ENCODE peak calls at places on chromosomes 2 and 18, in six cellular contexts. One of them, this sample, is unnamed.

GRCh38 chr2:25596506-25596905 is 76.9 kb downstream of the DTNB start:
- DNase-seq in activated T-cell treated with anti-CD3 and anti-CD28 coated beads for 1 hour: no peak
- DNase-seq in MCF 10A: no peak
- DNase-seq in activated CD8-positive, alpha-beta memory T cell treated with anti-CD3 and anti-CD28 coated beads for 24 hours: no peak
- DNase-seq in M059J: no peak
- DNase-seq in DND-41: no peak
- DNase-seq in this sample: no peak

GRCh38 chr2:158973511-158973956 is 5.1 kb downstream of the TANC1 start:
- DNase-seq in DND-41: no peak
- DNase-seq in activated CD8-positive, alpha-beta memory T cell treated with anti-CD3 and anti-CD28 coated beads for 24 hours: no peak
- DNase-seq in activated T-cell treated with anti-CD3 and anti-CD28 coated beads for 1 hour: no peak
- DNase-seq in MCF 10A: peak; percentile 86
- DNase-seq in M059J: peak; percentile 57
- DNase-seq in this sample: peak; percentile 28

GRCh38 chr2:71336802-71337201 is 5.2 kb downstream of the ZNF638 start:
- DNase-seq in MCF 10A: peak; percentile 11
- DNase-seq in activated CD8-positive, alpha-beta memory T cell treated with anti-CD3 and anti-CD28 coated beads for 24 hours: no peak
- DNase-seq in M059J: peak; percentile 9
- DNase-seq in DND-41: no peak
- DNase-seq in activated T-cell treated with anti-CD3 and anti-CD28 coated beads for 1 hour: no peak
- DNase-seq in this sample: no peak

GRCh38 chr2:31138037-31138962 is at the start of gene GALNT14:
- DNase-seq in DND-41: peak; percentile 61
- DNase-seq in M059J: no peak
- DNase-seq in activated T-cell treated with anti-CD3 and anti-CD28 coated beads for 1 hour: no peak
- DNase-seq in activated CD8-positive, alpha-beta memory T cell treated with anti-CD3 and anti-CD28 coated beads for 24 hours: peak; percentile 76
- DNase-seq in MCF 10A: peak; percentile 59
- DNase-seq in this sample: peak; percentile 79

GRCh38 chr2:36570416-36570815 is 27.6 kb downstream of the FEZ2 start:
- DNase-seq in DND-41: no peak
- DNase-seq in activated T-cell treated with anti-CD3 and anti-CD28 coated beads for 1 hour: no peak
- DNase-seq in activated CD8-positive, alpha-beta memory T cell treated with anti-CD3 and anti-CD28 coated beads for 24 hours: no peak
- DNase-seq in M059J: no peak
- DNase-seq in MCF 10A: no peak
- DNase-seq in this sample: peak; percentile 43

GRCh38 chr18:59270689-59271257 is 2.5 kb downstream of the RAX start:
- DNase-seq in activated CD8-positive, alpha-beta memory T cell treated with anti-CD3 and anti-CD28 coated beads for 24 hours: no peak
- DNase-seq in M059J: peak; percentile 14
- DNase-seq in DND-41: no peak
- DNase-seq in MCF 10A: no peak
- DNase-seq in activated T-cell treated with anti-CD3 and anti-CD28 coated beads for 1 hour: no peak
- DNase-seq in this sample: no peak

GRCh38 chr2:142716463-142717242 is 160.8 kb upstream of the KYNU start:
- DNase-seq in MCF 10A: peak; percentile 90
- DNase-seq in M059J: peak; percentile 36
- DNase-seq in activated T-cell treated with anti-CD3 and anti-CD28 coated beads for 1 hour: no peak
- DNase-seq in DND-41: no peak
- DNase-seq in activated CD8-positive, alpha-beta memory T cell treated with anti-CD3 and anti-CD28 coated beads for 24 hours: no peak
- DNase-seq in this sample: peak; percentile 15

GRCh38 chr18:56831988-56832387 is 180.8 kb downstream of the WDR7 start:
- DNase-seq in activated CD8-positive, alpha-beta memory T cell treated with anti-CD3 and anti-CD28 coated beads for 24 hours: no peak
- DNase-seq in M059J: no peak
- DNase-seq in MCF 10A: no peak
- DNase-seq in DND-41: no peak
- DNase-seq in activated T-cell treated with anti-CD3 and anti-CD28 coated beads for 1 hour: no peak
- DNase-seq in this sample: no peak

GRCh38 chr18:9135912-9136314 is 668 bp upstream of the ANKRD12 start:
- DNase-seq in MCF 10A: peak; percentile 44
- DNase-seq in activated CD8-positive, alpha-beta memory T cell treated with anti-CD3 and anti-CD28 coated beads for 24 hours: no peak
- DNase-seq in activated T-cell treated with anti-CD3 and anti-CD28 coated beads for 1 hour: no peak
- DNase-seq in DND-41: no peak
- DNase-seq in M059J: peak; percentile 51
- DNase-seq in this sample: peak; percentile 61

GRCh38 chr2:38740851-38741541 is 10.2 kb downstream of the SRSF7 start:
- DNase-seq in M059J: peak; percentile 53
- DNase-seq in DND-41: no peak
- DNase-seq in activated T-cell treated with anti-CD3 and anti-CD28 coated beads for 1 hour: no peak
- DNase-seq in activated CD8-positive, alpha-beta memory T cell treated with anti-CD3 and anti-CD28 coated beads for 24 hours: no peak
- DNase-seq in MCF 10A: peak; percentile 33
- DNase-seq in this sample: peak; percentile 27

GRCh38 chr2:27369471-27370025 is 590 bp downstream of the EIF2B4 start:
- DNase-seq in MCF 10A: peak; percentile 64
- DNase-seq in activated T-cell treated with anti-CD3 and anti-CD28 coated beads for 1 hour: no peak
- DNase-seq in activated CD8-positive, alpha-beta memory T cell treated with anti-CD3 and anti-CD28 coated beads for 24 hours: no peak
- DNase-seq in DND-41: no peak
- DNase-seq in M059J: peak; percentile 64
- DNase-seq in this sample: peak; percentile 60

GRCh38 chr2:65350714-65351113 is 81.7 kb downstream of the SPRED2 start:
- DNase-seq in M059J: no peak
- DNase-seq in activated CD8-positive, alpha-beta memory T cell treated with anti-CD3 and anti-CD28 coated beads for 24 hours: no peak
- DNase-seq in activated T-cell treated with anti-CD3 and anti-CD28 coated beads for 1 hour: no peak
- DNase-seq in DND-41: no peak
- DNase-seq in MCF 10A: no peak
- DNase-seq in this sample: no peak

GRCh38 chr2:210162466-210163124 is 8.6 kb downstream of the KANSL1L start:
- DNase-seq in activated CD8-positive, alpha-beta memory T cell treated with anti-CD3 and anti-CD28 coated beads for 24 hours: no peak
- DNase-seq in M059J: no peak
- DNase-seq in MCF 10A: no peak
- DNase-seq in DND-41: no peak
- DNase-seq in activated T-cell treated with anti-CD3 and anti-CD28 coated beads for 1 hour: no peak
- DNase-seq in this sample: no peak

GRCh38 chr2:42601076-42601475 is 32.6 kb downstream of the MTA3 start:
- DNase-seq in activated CD8-positive, alpha-beta memory T cell treated with anti-CD3 and anti-CD28 coated beads for 24 hours: no peak
- DNase-seq in activated T-cell treated with anti-CD3 and anti-CD28 coated beads for 1 hour: no peak
- DNase-seq in M059J: peak; percentile 49
- DNase-seq in DND-41: no peak
- DNase-seq in MCF 10A: no peak
- DNase-seq in this sample: no peak

GRCh38 chr18:39620551-39621168 is 2055.1 kb upstream of the CELF4 start:
- DNase-seq in MCF 10A: no peak
- DNase-seq in activated CD8-positive, alpha-beta memory T cell treated with anti-CD3 and anti-CD28 coated beads for 24 hours: no peak
- DNase-seq in activated T-cell treated with anti-CD3 and anti-CD28 coated beads for 1 hour: no peak
- DNase-seq in DND-41: no peak
- DNase-seq in M059J: no peak
- DNase-seq in this sample: no peak

GRCh38 chr2:218819103-218819502 is 12.5 kb downstream of the PRKAG3 start:
- DNase-seq in DND-41: no peak
- DNase-seq in activated T-cell treated with anti-CD3 and anti-CD28 coated beads for 1 hour: no peak
- DNase-seq in activated CD8-positive, alpha-beta memory T cell treated with anti-CD3 and anti-CD28 coated beads for 24 hours: no peak
- DNase-seq in M059J: no peak
- DNase-seq in MCF 10A: no peak
- DNase-seq in this sample: no peak

GRCh38 chr2:219035942-219036341 is 5.4 kb downstream of the CFAP65 start:
- DNase-seq in DND-41: no peak
- DNase-seq in M059J: no peak
- DNase-seq in MCF 10A: no peak
- DNase-seq in activated CD8-positive, alpha-beta memory T cell treated with anti-CD3 and anti-CD28 coated beads for 24 hours: no peak
- DNase-seq in activated T-cell treated with anti-CD3 and anti-CD28 coated beads for 1 hour: no peak
- DNase-seq in this sample: no peak

GRCh38 chr2:71667256-71668182 is 214.2 kb downstream of the DYSF start:
- DNase-seq in activated CD8-positive, alpha-beta memory T cell treated with anti-CD3 and anti-CD28 coated beads for 24 hours: peak; percentile 28
- DNase-seq in M059J: no peak
- DNase-seq in MCF 10A: no peak
- DNase-seq in activated T-cell treated with anti-CD3 and anti-CD28 coated beads for 1 hour: no peak
- DNase-seq in DND-41: no peak
- DNase-seq in this sample: no peak

GRCh38 chr2:41933585-41934322 is 114.1 kb upstream of the PKDCC start:
- DNase-seq in DND-41: no peak
- DNase-seq in M059J: peak; percentile 88
- DNase-seq in activated T-cell treated with anti-CD3 and anti-CD28 coated beads for 1 hour: no peak
- DNase-seq in activated CD8-positive, alpha-beta memory T cell treated with anti-CD3 and anti-CD28 coated beads for 24 hours: no peak
- DNase-seq in MCF 10A: peak; percentile 96
- DNase-seq in this sample: peak; percentile 58

GRCh38 chr2:239548491-239548890 is 147.7 kb upstream of the HDAC4 start:
- DNase-seq in MCF 10A: peak; percentile 78
- DNase-seq in M059J: no peak
- DNase-seq in activated T-cell treated with anti-CD3 and anti-CD28 coated beads for 1 hour: peak; percentile 23
- DNase-seq in activated CD8-positive, alpha-beta memory T cell treated with anti-CD3 and anti-CD28 coated beads for 24 hours: peak; percentile 78
- DNase-seq in DND-41: peak; percentile 84
- DNase-seq in this sample: peak; percentile 27

GRCh38 chr2:219836647-219837177 is 209.3 kb downstream of the SLC4A3 start:
- DNase-seq in DND-41: no peak
- DNase-seq in activated CD8-positive, alpha-beta memory T cell treated with anti-CD3 and anti-CD28 coated beads for 24 hours: no peak
- DNase-seq in MCF 10A: peak; percentile 71
- DNase-seq in M059J: peak; percentile 49
- DNase-seq in activated T-cell treated with anti-CD3 and anti-CD28 coated beads for 1 hour: no peak
- DNase-seq in this sample: peak; percentile 49

GRCh38 chr2:159615187-159615935 is 987 bp downstream of the BAZ2B start:
- DNase-seq in MCF 10A: peak; percentile 95
- DNase-seq in DND-41: peak; percentile 82
- DNase-seq in activated T-cell treated with anti-CD3 and anti-CD28 coated beads for 1 hour: peak; percentile 12
- DNase-seq in activated CD8-positive, alpha-beta memory T cell treated with anti-CD3 and anti-CD28 coated beads for 24 hours: peak; percentile 76
- DNase-seq in M059J: peak; percentile 91
- DNase-seq in this sample: peak; percentile 92

GRCh38 chr2:218407717-218408116 is 8.0 kb downstream of the CTDSP1 start:
- DNase-seq in activated T-cell treated with anti-CD3 and anti-CD28 coated beads for 1 hour: no peak
- DNase-seq in DND-41: no peak
- DNase-seq in MCF 10A: no peak
- DNase-seq in M059J: no peak
- DNase-seq in activated CD8-positive, alpha-beta memory T cell treated with anti-CD3 and anti-CD28 coated beads for 24 hours: no peak
- DNase-seq in this sample: no peak

GRCh38 chr2:120429586-120430500 is 83.9 kb downstream of the INHBB start:
- DNase-seq in M059J: no peak
- DNase-seq in DND-41: no peak
- DNase-seq in MCF 10A: no peak
- DNase-seq in activated T-cell treated with anti-CD3 and anti-CD28 coated beads for 1 hour: no peak
- DNase-seq in activated CD8-positive, alpha-beta memory T cell treated with anti-CD3 and anti-CD28 coated beads for 24 hours: no peak
- DNase-seq in this sample: no peak

GRCh38 chr18:58417752-58418151 is 211.1 kb downstream of the ALPK2 start:
- DNase-seq in M059J: peak; percentile 87
- DNase-seq in activated CD8-positive, alpha-beta memory T cell treated with anti-CD3 and anti-CD28 coated beads for 24 hours: no peak
- DNase-seq in DND-41: no peak
- DNase-seq in MCF 10A: peak; percentile 90
- DNase-seq in activated T-cell treated with anti-CD3 and anti-CD28 coated beads for 1 hour: no peak
- DNase-seq in this sample: peak; percentile 71

GRCh38 chr18:8696749-8697211 is 8.6 kb upstream of the MTCL1 start:
- DNase-seq in MCF 10A: peak; percentile 63
- DNase-seq in activated CD8-positive, alpha-beta memory T cell treated with anti-CD3 and anti-CD28 coated beads for 24 hours: peak; percentile 93
- DNase-seq in DND-41: peak; percentile 70
- DNase-seq in M059J: peak; percentile 58
- DNase-seq in activated T-cell treated with anti-CD3 and anti-CD28 coated beads for 1 hour: peak; percentile 75
- DNase-seq in this sample: peak; percentile 53

GRCh38 chr2:61707984-61708852 is 145.6 kb downstream of the FAM161A start:
- DNase-seq in MCF 10A: peak; percentile 20
- DNase-seq in M059J: peak; percentile 79
- DNase-seq in activated T-cell treated with anti-CD3 and anti-CD28 coated beads for 1 hour: no peak
- DNase-seq in activated CD8-positive, alpha-beta memory T cell treated with anti-CD3 and anti-CD28 coated beads for 24 hours: no peak
- DNase-seq in DND-41: no peak
- DNase-seq in this sample: peak; percentile 82

This sample was measured in epithelial cell of esophagus.